ENCODE peak calls at places on chromosomes 7 and 10, in five cellular contexts. One of them, this sample, is unnamed.

GRCh38 chr10:124458874-124459273 is 2.7 kb upstream of the LHPP start:
- DNase-seq in AG10803: no peak
- DNase-seq in Daoy: no peak
- DNase-seq in neural crest cell: no peak
- DNase-seq in stimulated activated effector memory CD8-positive, alpha-beta T cell treated with anti-CD3 and anti-CD28 coated beads, Interleukin-12 subunit alpha, Interleukin-12 subunit beta, amount 100 ng/mL, for 72 hours: no peak
- DNase-seq in this sample: no peak

GRCh38 chr10:106958591-106959328 is 205.7 kb downstream of the SORCS1 start:
- DNase-seq in AG10803: no peak
- DNase-seq in Daoy: no peak
- DNase-seq in neural crest cell: no peak
- DNase-seq in stimulated activated effector memory CD8-positive, alpha-beta T cell treated with anti-CD3 and anti-CD28 coated beads, Interleukin-12 subunit alpha, Interleukin-12 subunit beta, amount 100 ng/mL, for 72 hours: no peak
- DNase-seq in this sample: no peak

GRCh38 chr10:88672041-88672440 is 7.8 kb downstream of the LIPF start:
- DNase-seq in AG10803: no peak
- DNase-seq in Daoy: peak; percentile 15
- DNase-seq in neural crest cell: no peak
- DNase-seq in stimulated activated effector memory CD8-positive, alpha-beta T cell treated with anti-CD3 and anti-CD28 coated beads, Interleukin-12 subunit alpha, Interleukin-12 subunit beta, amount 100 ng/mL, for 72 hours: no peak
- DNase-seq in this sample: peak; percentile 63

GRCh38 chr7:70383947-70384475 is 747.9 kb upstream of the GALNT17 start:
- DNase-seq in AG10803: no peak
- DNase-seq in Daoy: no peak
- DNase-seq in neural crest cell: no peak
- DNase-seq in stimulated activated effector memory CD8-positive, alpha-beta T cell treated with anti-CD3 and anti-CD28 coated beads, Interleukin-12 subunit alpha, Interleukin-12 subunit beta, amount 100 ng/mL, for 72 hours: no peak
- DNase-seq in this sample: no peak

GRCh38 chr10:132392811-132393694 is 3.9 kb upstream of the PWWP2B start:
- DNase-seq in AG10803: peak; percentile 64
- DNase-seq in Daoy: no peak
- DNase-seq in neural crest cell: no peak
- DNase-seq in stimulated activated effector memory CD8-positive, alpha-beta T cell treated with anti-CD3 and anti-CD28 coated beads, Interleukin-12 subunit alpha, Interleukin-12 subunit beta, amount 100 ng/mL, for 72 hours: no peak
- DNase-seq in this sample: no peak

GRCh38 chr10:92880233-92880861 is 32.0 kb downstream of the EXOC6 start:
- DNase-seq in AG10803: peak; percentile 45
- DNase-seq in Daoy: no peak
- DNase-seq in neural crest cell: no peak
- DNase-seq in stimulated activated effector memory CD8-positive, alpha-beta T cell treated with anti-CD3 and anti-CD28 coated beads, Interleukin-12 subunit alpha, Interleukin-12 subunit beta, amount 100 ng/mL, for 72 hours: no peak
- DNase-seq in this sample: peak; percentile 27

GRCh38 chr10:19570143-19570542 is 246.1 kb upstream of the PLXDC2 start:
- DNase-seq in AG10803: no peak
- DNase-seq in Daoy: no peak
- DNase-seq in neural crest cell: no peak
- DNase-seq in stimulated activated effector memory CD8-positive, alpha-beta T cell treated with anti-CD3 and anti-CD28 coated beads, Interleukin-12 subunit alpha, Interleukin-12 subunit beta, amount 100 ng/mL, for 72 hours: no peak
- DNase-seq in this sample: no peak

GRCh38 chr10:77428776-77429395 is 208.7 kb downstream of the KCNMA1 start:
- DNase-seq in AG10803: peak; percentile 76
- DNase-seq in Daoy: peak; percentile 50
- DNase-seq in neural crest cell: peak; percentile 26
- DNase-seq in stimulated activated effector memory CD8-positive, alpha-beta T cell treated with anti-CD3 and anti-CD28 coated beads, Interleukin-12 subunit alpha, Interleukin-12 subunit beta, amount 100 ng/mL, for 72 hours: no peak
- DNase-seq in this sample: peak; percentile 29

GRCh38 chr7:105840981-105841749 is 35.2 kb downstream of the ATXN7L1 start:
- DNase-seq in AG10803: no peak
- DNase-seq in Daoy: no peak
- DNase-seq in neural crest cell: no peak
- DNase-seq in stimulated activated effector memory CD8-positive, alpha-beta T cell treated with anti-CD3 and anti-CD28 coated beads, Interleukin-12 subunit alpha, Interleukin-12 subunit beta, amount 100 ng/mL, for 72 hours: no peak
- DNase-seq in this sample: peak; percentile 33

GRCh38 chr7:132685301-132685700 is 109.0 kb upstream of the PLXNA4 start:
- DNase-seq in AG10803: no peak
- DNase-seq in Daoy: no peak
- DNase-seq in neural crest cell: no peak
- DNase-seq in stimulated activated effector memory CD8-positive, alpha-beta T cell treated with anti-CD3 and anti-CD28 coated beads, Interleukin-12 subunit alpha, Interleukin-12 subunit beta, amount 100 ng/mL, for 72 hours: no peak
- DNase-seq in this sample: no peak

GRCh38 chr7:116097365-116098009 is 66.9 kb upstream of the TFEC start:
- DNase-seq in AG10803: peak; percentile 58
- DNase-seq in Daoy: peak; percentile 92
- DNase-seq in neural crest cell: no peak
- DNase-seq in stimulated activated effector memory CD8-positive, alpha-beta T cell treated with anti-CD3 and anti-CD28 coated beads, Interleukin-12 subunit alpha, Interleukin-12 subunit beta, amount 100 ng/mL, for 72 hours: no peak
- DNase-seq in this sample: peak; percentile 91

GRCh38 chr7:137935849-137936508 is 65.9 kb downstream of the CREB3L2 start:
- DNase-seq in AG10803: no peak
- DNase-seq in Daoy: no peak
- DNase-seq in neural crest cell: no peak
- DNase-seq in stimulated activated effector memory CD8-positive, alpha-beta T cell treated with anti-CD3 and anti-CD28 coated beads, Interleukin-12 subunit alpha, Interleukin-12 subunit beta, amount 100 ng/mL, for 72 hours: no peak
- DNase-seq in this sample: no peak

GRCh38 chr10:88702848-88703597 is 3.0 kb upstream of the LIPK start:
- DNase-seq in AG10803: no peak
- DNase-seq in Daoy: peak; percentile 89
- DNase-seq in neural crest cell: no peak
- DNase-seq in stimulated activated effector memory CD8-positive, alpha-beta T cell treated with anti-CD3 and anti-CD28 coated beads, Interleukin-12 subunit alpha, Interleukin-12 subunit beta, amount 100 ng/mL, for 72 hours: no peak
- DNase-seq in this sample: peak; percentile 75

GRCh38 chr10:82815680-82816079 is 940.7 kb downstream of the NRG3 start:
- DNase-seq in AG10803: no peak
- DNase-seq in Daoy: no peak
- DNase-seq in neural crest cell: no peak
- DNase-seq in stimulated activated effector memory CD8-positive, alpha-beta T cell treated with anti-CD3 and anti-CD28 coated beads, Interleukin-12 subunit alpha, Interleukin-12 subunit beta, amount 100 ng/mL, for 72 hours: no peak
- DNase-seq in this sample: no peak

GRCh38 chr7:128281605-128282380 is 40.7 kb downstream of the LEP start:
- DNase-seq in AG10803: no peak
- DNase-seq in Daoy: no peak
- DNase-seq in neural crest cell: no peak
- DNase-seq in stimulated activated effector memory CD8-positive, alpha-beta T cell treated with anti-CD3 and anti-CD28 coated beads, Interleukin-12 subunit alpha, Interleukin-12 subunit beta, amount 100 ng/mL, for 72 hours: no peak
- DNase-seq in this sample: no peak

GRCh38 chr7:69652947-69653701 is 54.8 kb downstream of the AUTS2 start:
- DNase-seq in AG10803: no peak
- DNase-seq in Daoy: no peak
- DNase-seq in neural crest cell: no peak
- DNase-seq in stimulated activated effector memory CD8-positive, alpha-beta T cell treated with anti-CD3 and anti-CD28 coated beads, Interleukin-12 subunit alpha, Interleukin-12 subunit beta, amount 100 ng/mL, for 72 hours: no peak
- DNase-seq in this sample: no peak

GRCh38 chr10:96719205-96719604 is 1.1 kb downstream of the PIK3AP1 start:
- DNase-seq in AG10803: no peak
- DNase-seq in Daoy: no peak
- DNase-seq in neural crest cell: no peak
- DNase-seq in stimulated activated effector memory CD8-positive, alpha-beta T cell treated with anti-CD3 and anti-CD28 coated beads, Interleukin-12 subunit alpha, Interleukin-12 subunit beta, amount 100 ng/mL, for 72 hours: no peak
- DNase-seq in this sample: no peak

GRCh38 chr7:39664057-39664456 is 40.7 kb downstream of the RALA start:
- DNase-seq in AG10803: no peak
- DNase-seq in Daoy: no peak
- DNase-seq in neural crest cell: no peak
- DNase-seq in stimulated activated effector memory CD8-positive, alpha-beta T cell treated with anti-CD3 and anti-CD28 coated beads, Interleukin-12 subunit alpha, Interleukin-12 subunit beta, amount 100 ng/mL, for 72 hours: no peak
- DNase-seq in this sample: no peak

GRCh38 chr10:109934958-109935793 is 11.9 kb upstream of the XPNPEP1 start:
- DNase-seq in AG10803: peak; percentile 68
- DNase-seq in Daoy: peak; percentile 65
- DNase-seq in neural crest cell: no peak
- DNase-seq in stimulated activated effector memory CD8-positive, alpha-beta T cell treated with anti-CD3 and anti-CD28 coated beads, Interleukin-12 subunit alpha, Interleukin-12 subunit beta, amount 100 ng/mL, for 72 hours: peak; percentile 64
- DNase-seq in this sample: no peak

GRCh38 chr10:130338588-130339070 is 202.4 kb downstream of the GLRX3 start:
- DNase-seq in AG10803: no peak
- DNase-seq in Daoy: no peak
- DNase-seq in neural crest cell: no peak
- DNase-seq in stimulated activated effector memory CD8-positive, alpha-beta T cell treated with anti-CD3 and anti-CD28 coated beads, Interleukin-12 subunit alpha, Interleukin-12 subunit beta, amount 100 ng/mL, for 72 hours: no peak
- DNase-seq in this sample: no peak

GRCh38 chr7:70674268-70675025 is 457.5 kb upstream of the GALNT17 start:
- DNase-seq in AG10803: peak; percentile 54
- DNase-seq in Daoy: no peak
- DNase-seq in neural crest cell: no peak
- DNase-seq in stimulated activated effector memory CD8-positive, alpha-beta T cell treated with anti-CD3 and anti-CD28 coated beads, Interleukin-12 subunit alpha, Interleukin-12 subunit beta, amount 100 ng/mL, for 72 hours: no peak
- DNase-seq in this sample: no peak

GRCh38 chr10:119817991-119818888 is 54.4 kb downstream of the MCMBP start:
- DNase-seq in AG10803: peak; percentile 49
- DNase-seq in Daoy: no peak
- DNase-seq in neural crest cell: peak; percentile 77
- DNase-seq in stimulated activated effector memory CD8-positive, alpha-beta T cell treated with anti-CD3 and anti-CD28 coated beads, Interleukin-12 subunit alpha, Interleukin-12 subunit beta, amount 100 ng/mL, for 72 hours: no peak
- DNase-seq in this sample: no peak

GRCh38 chr10:43230101-43230908 is 36.6 kb downstream of the RASGEF1A start:
- DNase-seq in AG10803: no peak
- DNase-seq in Daoy: no peak
- DNase-seq in neural crest cell: no peak
- DNase-seq in stimulated activated effector memory CD8-positive, alpha-beta T cell treated with anti-CD3 and anti-CD28 coated beads, Interleukin-12 subunit alpha, Interleukin-12 subunit beta, amount 100 ng/mL, for 72 hours: peak; percentile 58
- DNase-seq in this sample: no peak

GRCh38 chr7:71486856-71487628 is 355.1 kb downstream of the GALNT17 start:
- DNase-seq in AG10803: peak; percentile 96
- DNase-seq in Daoy: no peak
- DNase-seq in neural crest cell: no peak
- DNase-seq in stimulated activated effector memory CD8-positive, alpha-beta T cell treated with anti-CD3 and anti-CD28 coated beads, Interleukin-12 subunit alpha, Interleukin-12 subunit beta, amount 100 ng/mL, for 72 hours: no peak
- DNase-seq in this sample: no peak

GRCh38 chr7:6256709-6257535 is 15.5 kb downstream of the CYTH3 start:
- DNase-seq in AG10803: peak; percentile 89
- DNase-seq in Daoy: peak; percentile 63
- DNase-seq in neural crest cell: no peak
- DNase-seq in stimulated activated effector memory CD8-positive, alpha-beta T cell treated with anti-CD3 and anti-CD28 coated beads, Interleukin-12 subunit alpha, Interleukin-12 subunit beta, amount 100 ng/mL, for 72 hours: no peak
- DNase-seq in this sample: no peak

GRCh38 chr10:88979153-88979562 is 11.4 kb upstream of the FAS start:
- DNase-seq in AG10803: peak; percentile 97
- DNase-seq in Daoy: peak; percentile 82
- DNase-seq in neural crest cell: no peak
- DNase-seq in stimulated activated effector memory CD8-positive, alpha-beta T cell treated with anti-CD3 and anti-CD28 coated beads, Interleukin-12 subunit alpha, Interleukin-12 subunit beta, amount 100 ng/mL, for 72 hours: no peak
- DNase-seq in this sample: peak; percentile 85

GRCh38 chr10:111093741-111094380 is 17.0 kb downstream of the ADRA2A start:
- DNase-seq in AG10803: peak; percentile 58
- DNase-seq in Daoy: peak; percentile 11
- DNase-seq in neural crest cell: no peak
- DNase-seq in stimulated activated effector memory CD8-positive, alpha-beta T cell treated with anti-CD3 and anti-CD28 coated beads, Interleukin-12 subunit alpha, Interleukin-12 subunit beta, amount 100 ng/mL, for 72 hours: no peak
- DNase-seq in this sample: peak; percentile 30

GRCh38 chr7:140696024-140696678 is 357 bp upstream of the NDUFB2 start:
- DNase-seq in AG10803: peak; percentile 86
- DNase-seq in Daoy: peak; percentile 96
- DNase-seq in neural crest cell: no peak
- DNase-seq in stimulated activated effector memory CD8-positive, alpha-beta T cell treated with anti-CD3 and anti-CD28 coated beads, Interleukin-12 subunit alpha, Interleukin-12 subunit beta, amount 100 ng/mL, for 72 hours: no peak
- DNase-seq in this sample: peak; percentile 90

GRCh38 chr10:93384006-93384405 is 98.1 kb downstream of the MYOF start:
- DNase-seq in AG10803: no peak
- DNase-seq in Daoy: peak; percentile 84
- DNase-seq in neural crest cell: no peak
- DNase-seq in stimulated activated effector memory CD8-positive, alpha-beta T cell treated with anti-CD3 and anti-CD28 coated beads, Interleukin-12 subunit alpha, Interleukin-12 subunit beta, amount 100 ng/mL, for 72 hours: no peak
- DNase-seq in this sample: peak; percentile 87

GRCh38 chr10:36725581-36726520 is 399.5 kb upstream of the ANKRD30A start:
- DNase-seq in AG10803: peak; percentile 92
- DNase-seq in Daoy: peak; percentile 92
- DNase-seq in neural crest cell: no peak
- DNase-seq in stimulated activated effector memory CD8-positive, alpha-beta T cell treated with anti-CD3 and anti-CD28 coated beads, Interleukin-12 subunit alpha, Interleukin-12 subunit beta, amount 100 ng/mL, for 72 hours: no peak
- DNase-seq in this sample: peak; percentile 87

GRCh38 chr7:106792233-106792926 is 72.7 kb upstream of the PIK3CG start:
- DNase-seq in AG10803: no peak
- DNase-seq in Daoy: no peak
- DNase-seq in neural crest cell: no peak
- DNase-seq in stimulated activated effector memory CD8-positive, alpha-beta T cell treated with anti-CD3 and anti-CD28 coated beads, Interleukin-12 subunit alpha, Interleukin-12 subunit beta, amount 100 ng/mL, for 72 hours: peak; percentile 29
- DNase-seq in this sample: no peak